ENCODE peak calls at places on chromosomes 7 and 10, in six cellular contexts. F is T-helper 1 cell, T is dermis blood vessel endothelial cell, L is mesendoderm, S is skeletal muscle cell, Y is NCI-H460. B is an unnamed sample.

GRCh38 chr7:15308831-15309230 is 253.0 kb downstream of the AGMO start:
- DNase-seq in F (no peak), T (no peak), L (no peak), S (no peak), Y (no peak), B (no peak)

GRCh38 chr10:15901889-15902288 is 41.6 kb upstream of the MINDY3 start:
- DNase-seq in F (no peak), T (peak), L (peak), S (no peak), Y (no peak), B (no peak)

GRCh38 chr7:30926323-30926722 is 14.7 kb downstream of the AQP1 start:
- DNase-seq in F (no peak), T (peak), L (no peak), S (no peak), Y (no peak), B (no peak)

GRCh38 chr10:128310966-128311658 is 184.9 kb upstream of the MKI67 start:
- DNase-seq in F (no peak), T (no peak), L (peak), S (no peak), Y (no peak), B (no peak)

GRCh38 chr7:17558558-17559332 is 260.3 kb downstream of the AHR start:
- DNase-seq in F (no peak), T (no peak), L (no peak), S (no peak), Y (no peak), B (no peak)

GRCh38 chr7:84536256-84536870 is 341.8 kb upstream of the SEMA3A start:
- DNase-seq in F (no peak), T (no peak), L (peak), S (no peak), Y (peak), B (no peak)

GRCh38 chr10:54983255-54983654 is 182.2 kb upstream of the PCDH15 start:
- DNase-seq in F (no peak), T (no peak), L (no peak), S (no peak), Y (no peak), B (no peak)

GRCh38 chr7:47866120-47866519 is 82.1 kb downstream of the PKD1L1 start:
- DNase-seq in F (no peak), T (no peak), L (no peak), S (no peak), Y (no peak), B (no peak)

GRCh38 chr7:34070486-34071323 is 165.4 kb downstream of the BMPER start:
- DNase-seq in F (no peak), T (no peak), L (no peak), S (no peak), Y (peak), B (no peak)

GRCh38 chr10:33506391-33506790 is 171.9 kb upstream of the NRP1 start:
- DNase-seq in F (no peak), T (peak), L (no peak), S (no peak), Y (no peak), B (no peak)

GRCh38 chr7:87448427-87448826 is 27.1 kb downstream of the ABCB4 start:
- DNase-seq in F (no peak), T (no peak), L (no peak), S (no peak), Y (no peak), B (no peak)

GRCh38 chr10:112332509-112333228 is 41.2 kb upstream of the ACSL5 start:
- DNase-seq in F (no peak), T (no peak), L (no peak), S (no peak), Y (no peak), B (no peak)

GRCh38 chr10:121589553-121589952 is 8.7 kb downstream of the FGFR2 start:
- DNase-seq in F (no peak), T (no peak), L (no peak), S (no peak), Y (no peak), B (no peak)

GRCh38 chr7:71868797-71869196 is 543.3 kb downstream of the CALN1 start:
- DNase-seq in F (no peak), T (no peak), L (peak), S (peak), Y (no peak), B (no peak)

GRCh38 chr7:138521837-138522461 is 61.9 kb downstream of the TRIM24 start:
- DNase-seq in F (no peak), T (no peak), L (no peak), S (no peak), Y (no peak), B (no peak)

GRCh38 chr7:86964973-86965726 is 94.3 kb downstream of the ELAPOR2 start:
- DNase-seq in F (no peak), T (no peak), L (peak), S (no peak), Y (no peak), B (no peak)